ENCODE peak calls at places on chromosome 1, in nine cellular contexts. R is mesenteric fat pad, N is cardiac fibroblast, D is NCI-H1092, I is HTR-8/SVneo, X is astrocyte of the cerebellum, E is NCI-H2081, K is pancreas, M is fibroblast of pulmonary artery. C is an unnamed sample.

GRCh38 chr1:9294440-9294773 is 1.7 kb downstream of the SPSB1 start:
- DNase-seq in R (no peak), N (peak; percentile 67), D (no peak), I (no peak), X (peak; percentile 53), E (no peak), K (no peak), M (peak; percentile 63), C (no peak)

GRCh38 chr1:94031591-94031990 is 89.4 kb downstream of the ABCA4 start:
- DNase-seq in R (no peak), N (no peak), D (no peak), I (no peak), X (no peak), E (no peak), K (no peak), M (no peak), C (no peak)

GRCh38 chr1:85445906-85446305 is 19.1 kb downstream of the DDAH1 start:
- DNase-seq in R (no peak), N (peak; percentile 60), D (no peak), I (no peak), X (no peak), E (no peak), K (no peak), M (peak; percentile 55), C (no peak)

GRCh38 chr1:76254165-76255043 is 179.9 kb downstream of the ST6GALNAC3 start:
- DNase-seq in R (no peak), N (peak; percentile 11), D (no peak), I (no peak), X (peak; percentile 31), E (peak; percentile 61), K (no peak), M (peak; percentile 34), C (no peak)

GRCh38 chr1:100794719-100795645 is 75.4 kb downstream of the VCAM1 start:
- DNase-seq in R (no peak), N (peak; percentile 43), D (no peak), I (no peak), X (peak; percentile 86), E (peak; percentile 64), K (no peak), M (peak; percentile 76), C (no peak)

GRCh38 chr1:58515794-58516401 is 30.6 kb downstream of the OMA1 start:
- DNase-seq in R (no peak), N (peak; percentile 90), D (peak; percentile 4), I (peak; percentile 45), X (peak; percentile 78), E (peak; percentile 67), K (no peak), M (peak; percentile 91), C (no peak)

GRCh38 chr1:207218512-207219352 is 102.7 kb upstream of the CD55 start:
- DNase-seq in R (no peak), N (no peak), D (no peak), I (no peak), X (no peak), E (no peak), K (no peak), M (no peak), C (no peak)

GRCh38 chr1:106571109-106571508 is 485.4 kb upstream of the PRMT6 start:
- DNase-seq in R (no peak), N (no peak), D (no peak), I (no peak), X (peak; percentile 3), E (no peak), K (no peak), M (no peak), C (no peak)

GRCh38 chr1:217343907-217344306 is 287.0 kb downstream of the GPATCH2 start:
- DNase-seq in R (no peak), N (no peak), D (peak; percentile 40), I (no peak), X (no peak), E (no peak), K (no peak), M (no peak), C (no peak)

GRCh38 chr1:105100102-105100501 is 1350.4 kb downstream of the AMY1C start:
- DNase-seq in R (no peak), N (no peak), D (peak; percentile 61), I (no peak), X (no peak), E (no peak), K (no peak), M (no peak), C (no peak)

GRCh38 chr1:41683681-41684500 is 199.4 kb upstream of the EDN2 start:
- DNase-seq in R (no peak), N (no peak), D (no peak), I (no peak), X (no peak), E (no peak), K (no peak), M (no peak), C (peak; percentile 89)

GRCh38 chr1:172399369-172400072 is 21.0 kb upstream of the C1orf105 start:
- DNase-seq in R (no peak), N (peak; percentile 97), D (no peak), I (peak; percentile 37), X (peak; percentile 81), E (peak; percentile 66), K (no peak), M (peak; percentile 97), C (no peak)

GRCh38 chr1:95073446-95073845 is 695 bp upstream of the ALG14 start:
- DNase-seq in R (no peak), N (no peak), D (no peak), I (no peak), X (no peak), E (no peak), K (no peak), M (no peak), C (no peak)

GRCh38 chr1:87392241-87393192 is 63.8 kb downstream of the LMO4 start:
- DNase-seq in R (no peak), N (peak; percentile 51), D (no peak), I (peak; percentile 12), X (peak; percentile 19), E (no peak), K (no peak), M (peak; percentile 65), C (no peak)

GRCh38 chr1:23449918-23450317 is 25.4 kb upstream of the TCEA3 start:
- DNase-seq in R (no peak), N (no peak), D (no peak), I (no peak), X (no peak), E (no peak), K (peak; percentile 70), M (no peak), C (no peak)

C was measured in cardiac septum.